ENCODE peak calls at places on chromosomes 5 and 9, in five cellular contexts. L is K562, U is GM12891, F is HepG2, J is GM12878. Q is an unnamed sample.

GRCh38 chr5:5293029-5293428 is 129.4 kb upstream of the ICE1 start:
- DNase-seq in L (peak), J (no peak), F (peak), U (no peak), Q (no peak)

GRCh38 chr5:159631001-159631400 is 285.3 kb upstream of the ADRA1B start:
- DNase-seq in F (no peak), U (no peak), L (no peak), J (no peak), Q (no peak)

GRCh38 chr5:149002053-149002452 is 60.8 kb downstream of the SH3TC2 start:
- DNase-seq in L (no peak), J (no peak), F (peak), U (no peak), Q (no peak)

GRCh38 chr5:61357745-61358144 is 25.7 kb downstream of the ZSWIM6 start:
- DNase-seq in L (peak), U (no peak), F (peak), J (no peak), Q (no peak)

GRCh38 chr5:54727874-54728273 is 210.3 kb downstream of the SNX18 start:
- DNase-seq in J (no peak), U (no peak), F (no peak), L (no peak), Q (no peak)

GRCh38 chr5:133990396-133990795 is 14.4 kb downstream of the VDAC1 start:
- DNase-seq in J (no peak), F (no peak), L (no peak), U (no peak), Q (no peak)

GRCh38 chr9:2916382-2916985 is 72.6 kb upstream of the PUM3 start:
- DNase-seq in L (no peak), F (no peak), U (no peak), J (no peak), Q (no peak)

GRCh38 chr5:126976520-126977172 is 53.7 kb downstream of the MARCHF3 start:
- DNase-seq in F (no peak), L (peak), J (no peak), U (no peak), Q (no peak)

GRCh38 chr5:956941-957729 is 51.5 kb upstream of the NKD2 start:
- DNase-seq in L (no peak), U (no peak), J (no peak), F (peak), Q (peak)

GRCh38 chr9:78972303-78973002 is 599.3 kb upstream of the TLE4 start:
- DNase-seq in U (no peak), J (no peak), L (no peak), F (no peak), Q (no peak)

GRCh38 chr9:89883401-89884341 is 278.9 kb downstream of the GADD45G start:
- DNase-seq in U (no peak), J (no peak), F (no peak), L (no peak), Q (no peak)

GRCh38 chr9:69443178-69443577 is 118.2 kb downstream of the ENTREP1 start:
- DNase-seq in F (no peak), J (no peak), U (no peak), L (no peak), Q (no peak)

GRCh38 chr5:132479812-132480441 is 10.6 kb downstream of the IRF1 start:
- DNase-seq in L (no peak), U (no peak), F (no peak), J (no peak), Q (no peak)

GRCh38 chr5:172175263-172175719 is 12.7 kb downstream of the STK10 start:
- DNase-seq in L (no peak), J (peak), U (peak), F (peak), Q (peak)

GRCh38 chr5:12845549-12846159 is 941.4 kb upstream of the CTNND2 start:
- DNase-seq in U (no peak), J (no peak), L (no peak), F (no peak), Q (no peak)

GRCh38 chr5:145980718-145981117 is 44.3 kb downstream of the SH3RF2 start:
- DNase-seq in U (no peak), F (no peak), J (no peak), L (no peak), Q (no peak)

GRCh38 chr5:142491260-142491659 is 166.4 kb upstream of the SPRY4 start:
- DNase-seq in F (no peak), U (no peak), J (no peak), L (no peak), Q (no peak)

GRCh38 chr5:150538007-150538917 is 30.3 kb downstream of the NDST1 start:
- DNase-seq in U (no peak), J (no peak), L (no peak), F (no peak), Q (no peak)

GRCh38 chr9:83536332-83536731 is 1.9 kb downstream of the FRMD3 start:
- DNase-seq in J (no peak), F (no peak), U (no peak), L (no peak), Q (no peak)

GRCh38 chr5:128920345-128921215 is 44.7 kb upstream of the SLC27A6 start:
- DNase-seq in U (no peak), J (no peak), F (no peak), L (no peak), Q (no peak)

GRCh38 chr9:125867752-125868400 is 120.7 kb downstream of the PBX3 start:
- DNase-seq in J (no peak), U (no peak), F (no peak), L (no peak), Q (no peak)

DNA sequence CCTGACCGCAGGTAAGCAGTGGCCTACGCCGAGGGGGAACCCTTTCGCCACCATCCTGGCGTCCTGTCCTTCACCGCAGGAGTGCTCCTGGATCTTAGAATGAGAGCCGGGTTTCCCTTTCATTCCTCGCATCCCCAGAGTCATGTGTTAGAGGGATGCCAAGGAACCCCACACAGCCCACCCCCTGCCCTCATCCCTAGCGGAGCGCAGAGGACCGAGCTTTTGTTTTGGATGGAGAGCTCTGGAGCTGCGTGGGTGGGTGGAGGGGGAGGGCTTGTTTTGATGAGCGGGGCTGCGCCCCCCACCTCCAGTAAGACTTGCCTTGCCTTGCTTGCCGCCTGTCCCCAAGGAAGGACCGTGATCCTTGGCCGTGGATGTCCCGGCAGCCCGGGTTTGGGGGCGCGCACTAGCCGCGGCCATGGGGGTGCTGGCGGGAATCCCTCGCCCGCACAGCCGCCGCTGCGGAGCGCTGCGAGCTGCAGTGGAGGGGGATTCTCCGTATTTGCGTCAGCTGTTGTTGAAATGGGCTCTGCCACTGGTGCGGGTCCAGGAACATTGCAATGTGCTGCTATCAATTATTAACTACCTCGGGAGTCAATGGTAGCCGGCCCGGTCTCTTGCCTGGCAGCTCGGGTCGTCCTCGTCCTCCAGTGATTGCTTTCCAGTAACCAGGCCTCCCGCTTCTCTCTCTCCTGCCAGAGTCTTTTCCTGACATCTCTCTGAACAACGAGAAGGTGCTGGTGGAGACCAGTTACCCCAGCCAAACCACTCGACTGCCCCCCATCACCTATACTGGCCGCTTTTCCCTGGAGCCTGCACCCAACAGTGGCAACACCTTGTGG is 1.0 kb downstream of the EGR1 start:
- DNase-seq in J (no peak), L (no peak), F (peak), U (no peak), Q (no peak)
- TF ChIP-seq POLR2AphosphoS5 in J (peak), L (peak), F (no peak), U (no peak), Q (no peak)

GRCh38 chr5:163619951-163620350 is 114.5 kb downstream of the MAT2B start:
- DNase-seq in J (no peak), F (no peak), U (no peak), L (no peak), Q (no peak)
- TF ChIP-seq POLR2A in J (no peak), F (no peak), U (no peak), L (no peak), Q (no peak)

DNA sequence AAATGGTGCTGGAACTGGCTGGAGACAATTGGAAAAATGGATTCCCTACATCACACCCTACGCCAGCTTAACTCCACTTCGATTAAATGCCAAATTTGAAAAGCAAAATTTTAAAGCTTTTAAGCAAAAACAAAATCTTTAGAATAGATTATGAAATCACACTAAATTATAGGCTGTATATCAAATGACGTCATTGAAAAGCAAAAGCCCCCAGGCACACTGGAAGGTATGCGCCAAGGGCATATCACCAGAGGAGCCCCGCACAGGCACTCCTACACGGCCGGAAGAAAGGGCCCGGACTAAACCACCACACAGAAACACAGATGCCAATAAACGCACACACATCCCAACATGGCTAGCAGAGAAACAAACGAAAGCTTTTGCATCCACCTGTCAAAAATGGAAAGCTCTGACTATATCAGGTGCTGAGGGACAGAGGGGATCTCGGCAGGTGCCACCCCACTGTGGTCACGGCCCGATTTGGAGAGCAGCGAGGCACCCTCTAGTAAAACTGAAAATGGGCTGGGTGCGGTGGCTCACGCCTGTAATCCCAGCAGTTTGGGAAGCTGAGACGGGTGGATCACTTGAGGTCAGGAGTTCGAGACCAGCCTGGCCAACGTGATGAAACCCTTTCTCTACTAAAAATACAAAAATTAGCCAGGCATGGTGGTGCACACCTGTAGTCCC is 17.0 kb upstream of the MXD3 start:
- DNase-seq in U (no peak), J (no peak), F (no peak), L (no peak), Q (no peak)
- TF ChIP-seq TAF1 in U (no peak), J (no peak), F (no peak), L (no peak), Q (no peak)

GRCh38 chr5:91110709-91111108 is 272.4 kb downstream of the ARRDC3 start:
- DNase-seq in J (no peak), U (no peak), L (no peak), F (no peak), Q (no peak)
- TF ChIP-seq POLR2AphosphoS5 in J (no peak), U (no peak), L (no peak), F (no peak), Q (no peak)

DNA sequence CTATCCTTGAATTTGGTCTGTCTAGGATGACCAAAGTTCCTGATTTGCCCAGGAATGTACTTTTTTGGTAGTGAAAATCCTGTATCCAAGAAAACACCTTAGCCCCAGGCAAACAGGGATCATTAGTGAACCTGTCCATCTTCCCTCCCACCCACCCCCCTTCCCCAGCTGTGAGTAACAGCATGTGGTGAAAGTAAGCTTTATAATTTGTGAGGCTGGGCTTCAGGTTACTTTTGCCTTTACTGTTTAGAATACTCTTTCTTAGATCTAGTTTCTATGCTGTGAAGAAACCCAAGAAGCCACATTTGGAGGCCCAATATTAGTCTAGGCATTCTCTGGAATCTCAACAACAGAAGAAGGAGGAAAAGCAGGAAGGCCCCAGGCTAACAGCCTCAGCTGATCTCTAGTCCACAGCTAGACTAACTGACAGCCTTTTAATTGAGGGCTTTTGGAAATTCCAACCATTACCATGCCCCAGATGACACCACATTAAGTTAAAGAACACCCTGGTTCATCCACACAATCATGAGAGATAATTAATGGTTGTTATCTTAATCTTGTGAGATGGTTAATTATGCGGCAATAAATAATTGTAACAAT is 703.0 kb upstream of the NUDT12 start:
- DNase-seq in L (no peak), J (no peak), F (no peak), U (no peak), Q (no peak)
- TF ChIP-seq POLR2A in L (no peak), J (no peak), F (no peak), U (no peak), Q (no peak)